ENCODE peak calls at places on chromosomes 2 and 18, in nine cellular contexts. H, A, D, S, T, G, F, U and P are unnamed samples.

GRCh38 chr2:46802665-46803550 is 112.7 kb downstream of the MCFD2 start:
- DNase-seq in H (no peak), A (no peak), D (no peak), S (peak; percentile 24), T (no peak), G (no peak), F (no peak), U (no peak), P (no peak)

GRCh38 chr18:36149514-36150289 is 20.0 kb downstream of the ELP2 start:
- DNase-seq in H (no peak), A (no peak), D (no peak), S (no peak), T (no peak), G (no peak), F (no peak), U (no peak), P (no peak)

GRCh38 chr2:195407782-195408181 is 249.2 kb upstream of the SLC39A10 start:
- DNase-seq in H (no peak), A (no peak), D (no peak), S (peak; percentile 66), T (peak; percentile 45), G (no peak), F (no peak), U (no peak), P (no peak)

GRCh38 chr2:55051026-55051866 is 995 bp upstream of the RTN4 start:
- DNase-seq in H (no peak), A (no peak), D (no peak), S (peak; percentile 99), T (peak; percentile 100), G (no peak), F (peak; percentile 48), U (peak; percentile 65), P (peak; percentile 99)

GRCh38 chr2:133740500-133740899 is 172.2 kb upstream of the NCKAP5 start:
- DNase-seq in H (no peak), A (no peak), D (no peak), S (no peak), T (no peak), G (no peak), F (no peak), U (no peak), P (no peak)

GRCh38 chr2:120776649-120777048 is 41.0 kb downstream of the GLI2 start:
- DNase-seq in H (no peak), A (peak; percentile 33), D (no peak), S (no peak), T (no peak), G (peak; percentile 65), F (no peak), U (no peak), P (no peak)

GRCh38 chr2:16014041-16014787 is 73.9 kb downstream of the MYCN start:
- DNase-seq in H (no peak), A (no peak), D (no peak), S (no peak), T (no peak), G (no peak), F (no peak), U (peak; percentile 63), P (no peak)

GRCh38 chr2:43303889-43304288 is 77.5 kb upstream of the ZFP36L2 start:
- DNase-seq in H (no peak), A (no peak), D (no peak), S (no peak), T (no peak), G (no peak), F (no peak), U (no peak), P (no peak)

GRCh38 chr2:43329637-43330036 is 103.2 kb upstream of the ZFP36L2 start:
- DNase-seq in H (no peak), A (no peak), D (no peak), S (no peak), T (no peak), G (no peak), F (no peak), U (no peak), P (no peak)

GRCh38 chr18:75256376-75256775 is 45.8 kb downstream of the TSHZ1 start:
- DNase-seq in H (no peak), A (no peak), D (no peak), S (peak; percentile 23), T (no peak), G (no peak), F (no peak), U (no peak), P (no peak)

GRCh38 chr2:239222346-239223028 is 178.3 kb downstream of the HDAC4 start:
- DNase-seq in H (no peak), A (no peak), D (no peak), S (peak; percentile 73), T (no peak), G (no peak), F (no peak), U (no peak), P (no peak)

GRCh38 chr18:14922031-14922430 is 174.1 kb downstream of the ANKRD30B start:
- DNase-seq in H (no peak), A (no peak), D (no peak), S (no peak), T (no peak), G (no peak), F (no peak), U (no peak), P (no peak)
- H3K9me3 ChIP-seq in H (no peaks in the 10 kb centered on the region), A (no peaks in the 10 kb centered on the region), D (no peaks in the 10 kb centered on the region), S (no peaks in the 10 kb centered on the region), T (no peaks in the 10 kb centered on the region), G (peaks cover 4% of the 10 kb centered on the region), F (no peaks in the 10 kb centered on the region), U (no peaks in the 10 kb centered on the region), P (peaks cover 52% of the 10 kb centered on the region)

GRCh38 chr2:200257570-200257969 is 48.9 kb upstream of the SPATS2L start:
- DNase-seq in H (no peak), A (no peak), D (no peak), S (no peak), T (no peak), G (no peak), F (no peak), U (no peak), P (no peak)

GRCh38 chr2:200259577-200259957 is 46.9 kb upstream of the SPATS2L start:
- DNase-seq in H (no peak), A (no peak), D (no peak), S (no peak), T (no peak), G (no peak), F (no peak), U (no peak), P (no peak)

GRCh38 chr2:200255549-200255948 is 50.9 kb upstream of the SPATS2L start:
- DNase-seq in H (no peak), A (no peak), D (no peak), S (no peak), T (no peak), G (no peak), F (no peak), U (no peak), P (no peak)

GRCh38 chr2:200262047-200262446 is 44.4 kb upstream of the SPATS2L start:
- DNase-seq in H (no peak), A (no peak), D (no peak), S (no peak), T (no peak), G (no peak), F (no peak), U (no peak), P (no peak)

DNA sequence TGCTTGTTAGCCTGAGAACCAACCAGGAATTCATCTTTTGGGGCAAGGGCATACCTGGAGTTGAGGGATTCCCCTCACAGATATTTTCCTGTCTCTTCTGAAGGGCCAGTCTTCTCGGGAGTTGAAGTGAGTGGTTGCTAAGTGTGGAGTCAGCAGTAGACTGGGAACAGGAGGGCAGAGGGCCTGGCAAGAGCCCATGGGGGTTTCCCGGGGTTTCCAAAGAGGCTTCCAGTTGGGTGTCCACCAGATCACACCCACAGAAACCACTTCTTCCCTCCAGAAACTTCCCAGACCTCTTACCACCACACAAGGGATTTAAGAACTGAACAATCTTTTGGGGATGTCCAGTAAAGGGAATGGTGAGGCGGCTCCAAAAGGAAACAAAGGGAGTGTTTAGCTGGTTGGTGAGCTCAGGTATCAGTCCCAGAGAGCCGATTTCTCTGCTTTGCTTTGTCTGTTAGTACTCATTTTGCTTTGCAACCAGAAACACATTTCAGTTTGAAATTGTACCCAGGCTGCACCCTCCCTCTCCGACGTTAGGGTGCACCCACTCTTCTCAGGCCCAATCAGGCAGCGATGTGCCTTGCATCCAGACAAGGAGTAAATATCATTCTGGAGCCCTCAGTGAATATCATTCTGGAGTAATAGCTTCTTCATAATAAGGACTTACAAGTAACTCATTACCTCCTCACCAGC is 47.5 kb upstream of the SPATS2L start:
- DNase-seq in H (no peak), A (no peak), D (no peak), S (no peak), T (no peak), G (no peak), F (no peak), U (peak; percentile 22), P (no peak)
- H3K4me3 ChIP-seq in H (no peak overlapping the region), A (no peak overlapping the region), D (no peak overlapping the region), S (no peak overlapping the region), T (no peak overlapping the region), G (no peak overlapping the region), F (no peak overlapping the region), U (no peak overlapping the region), P (no peak overlapping the region)

DNA sequence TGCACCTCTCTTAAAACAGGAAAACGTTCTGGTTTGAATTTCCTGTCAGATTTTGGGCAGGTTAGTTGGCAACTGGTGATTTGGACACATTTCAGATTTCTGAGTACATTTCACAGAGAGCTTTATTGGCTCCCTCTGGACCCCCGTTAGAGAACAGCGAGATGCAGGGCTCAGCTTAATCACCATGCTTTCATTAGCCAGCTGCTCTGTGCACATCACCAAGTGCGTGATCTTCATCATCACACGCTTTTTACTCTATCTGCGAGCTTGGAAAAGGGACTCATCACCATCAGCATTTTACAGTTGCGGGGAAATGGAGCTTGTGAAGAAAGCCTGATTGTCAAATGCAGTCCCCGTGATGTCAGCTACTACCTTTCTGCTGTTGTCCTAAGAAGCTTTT is 88.5 kb downstream of the CDC42EP3 start:
- DNase-seq in H (no peak), A (no peak), D (peak; percentile 23), S (peak; percentile 68), T (peak; percentile 30), G (no peak), F (no peak), U (no peak), P (no peak)
- H3K9me3 ChIP-seq in H (no peaks in the 10 kb centered on the region), A (no peaks in the 10 kb centered on the region), D (no peaks in the 10 kb centered on the region), S (no peaks in the 10 kb centered on the region), T (no peaks in the 10 kb centered on the region), G (no peaks in the 10 kb centered on the region), F (no peaks in the 10 kb centered on the region), U (no peaks in the 10 kb centered on the region), P (peaks cover 7% of the 10 kb centered on the region)

GRCh38 chr2:26509141-26509540 is 31.2 kb upstream of the OTOF start:
- DNase-seq in H (no peak), A (no peak), D (no peak), S (no peak), T (no peak), G (peak; percentile 35), F (no peak), U (no peak), P (no peak)

GRCh38 chr2:26500406-26500805 is 22.5 kb upstream of the OTOF start:
- DNase-seq in H (no peak), A (no peak), D (no peak), S (no peak), T (no peak), G (no peak), F (no peak), U (no peak), P (no peak)

GRCh38 chr2:26504002-26504401 is 26.1 kb upstream of the OTOF start:
- DNase-seq in H (no peak), A (no peak), D (no peak), S (no peak), T (no peak), G (peak; percentile 59), F (no peak), U (no peak), P (no peak)

GRCh38 chr2:26506279-26506678 is 28.4 kb upstream of the OTOF start:
- DNase-seq in H (no peak), A (no peak), D (no peak), S (no peak), T (no peak), G (peak; percentile 38), F (no peak), U (no peak), P (no peak)

GRCh38 chr2:26503238-26503880 is 25.4 kb upstream of the OTOF start:
- DNase-seq in H (peak; percentile 92), A (peak; percentile 67), D (peak; percentile 65), S (peak; percentile 84), T (peak; percentile 61), G (peak; percentile 90), F (peak; percentile 92), U (peak; percentile 83), P (no peak)
- H3K4me3 ChIP-seq in H (peak overlapping the region; percentile 47), A (peak overlapping the region; percentile 18), D (peak overlapping the region; percentile 53), S (peak overlapping the region; percentile 69), T (peak overlapping the region; percentile 35), G (peak overlapping the region; percentile 72), F (peak overlapping the region; percentile 29), U (no peak overlapping the region), P (no peak overlapping the region)